ENCODE peak calls at places on chromosomes 6 and 20, in seven cellular contexts. One of them, this sample, is unnamed.

GRCh38 chr20:62523473-62524203 is 47.8 kb upstream of the GATA5 start:
- DNase-seq in cardiac muscle cell: no peak
- DNase-seq in fibroblast of lung: no peak
- DNase-seq in hepatocyte: peak; percentile 70
- DNase-seq in naive thymus-derived CD4-positive, alpha-beta T cell: no peak
- DNase-seq in prostate gland: no peak
- DNase-seq in tibial artery: no peak
- DNase-seq in this sample: peak; percentile 70

GRCh38 chr20:17993546-17993945 is 24.7 kb downstream of the MGME1 start:
- DNase-seq in cardiac muscle cell: no peak
- DNase-seq in prostate gland: no peak
- DNase-seq in hepatocyte: no peak
- DNase-seq in fibroblast of lung: no peak
- DNase-seq in tibial artery: no peak
- DNase-seq in naive thymus-derived CD4-positive, alpha-beta T cell: no peak
- DNase-seq in this sample: no peak

GRCh38 chr6:107786179-107786578 is 37.9 kb downstream of the SCML4 start:
- DNase-seq in tibial artery: no peak
- DNase-seq in hepatocyte: no peak
- DNase-seq in cardiac muscle cell: no peak
- DNase-seq in fibroblast of lung: no peak
- DNase-seq in naive thymus-derived CD4-positive, alpha-beta T cell: no peak
- DNase-seq in prostate gland: no peak
- DNase-seq in this sample: no peak

GRCh38 chr6:137921823-137922222 is 54.8 kb downstream of the TNFAIP3 start:
- DNase-seq in naive thymus-derived CD4-positive, alpha-beta T cell: no peak
- DNase-seq in prostate gland: no peak
- DNase-seq in hepatocyte: no peak
- DNase-seq in tibial artery: no peak
- DNase-seq in cardiac muscle cell: no peak
- DNase-seq in fibroblast of lung: no peak
- DNase-seq in this sample: no peak

GRCh38 chr6:161727063-161727462 is 453.2 kb upstream of the AGPAT4 start:
- DNase-seq in hepatocyte: no peak
- DNase-seq in tibial artery: no peak
- DNase-seq in fibroblast of lung: no peak
- DNase-seq in prostate gland: no peak
- DNase-seq in naive thymus-derived CD4-positive, alpha-beta T cell: no peak
- DNase-seq in cardiac muscle cell: no peak
- DNase-seq in this sample: no peak

GRCh38 chr6:52297433-52297832 is 12.9 kb upstream of the MCM3 start:
- DNase-seq in prostate gland: no peak
- DNase-seq in tibial artery: no peak
- DNase-seq in hepatocyte: no peak
- DNase-seq in fibroblast of lung: peak; percentile 9
- DNase-seq in naive thymus-derived CD4-positive, alpha-beta T cell: no peak
- DNase-seq in cardiac muscle cell: no peak
- DNase-seq in this sample: no peak

GRCh38 chr6:56396435-56396834 is 149.1 kb upstream of the COL21A1 start:
- DNase-seq in hepatocyte: no peak
- DNase-seq in fibroblast of lung: no peak
- DNase-seq in naive thymus-derived CD4-positive, alpha-beta T cell: no peak
- DNase-seq in prostate gland: no peak
- DNase-seq in tibial artery: no peak
- DNase-seq in cardiac muscle cell: no peak
- DNase-seq in this sample: no peak

GRCh38 chr6:18488526-18489270 is 101.5 kb downstream of the RNF144B start:
- DNase-seq in naive thymus-derived CD4-positive, alpha-beta T cell: no peak
- DNase-seq in tibial artery: no peak
- DNase-seq in cardiac muscle cell: no peak
- DNase-seq in hepatocyte: no peak
- DNase-seq in fibroblast of lung: peak; percentile 90
- DNase-seq in prostate gland: no peak
- DNase-seq in this sample: no peak

GRCh38 chr6:113654396-113654795 is 202.7 kb upstream of the MARCKS start:
- DNase-seq in cardiac muscle cell: no peak
- DNase-seq in tibial artery: peak; percentile 96
- DNase-seq in naive thymus-derived CD4-positive, alpha-beta T cell: no peak
- DNase-seq in hepatocyte: no peak
- DNase-seq in prostate gland: peak; percentile 91
- DNase-seq in fibroblast of lung: peak; percentile 83
- DNase-seq in this sample: no peak

GRCh38 chr6:157861814-157862213 is 38.8 kb downstream of the SNX9 start:
- DNase-seq in hepatocyte: no peak
- DNase-seq in cardiac muscle cell: no peak
- DNase-seq in prostate gland: no peak
- DNase-seq in tibial artery: no peak
- DNase-seq in naive thymus-derived CD4-positive, alpha-beta T cell: no peak
- DNase-seq in fibroblast of lung: peak; percentile 64
- DNase-seq in this sample: no peak

GRCh38 chr6:28673800-28674671 is 148.4 kb downstream of the GPX5 start:
- DNase-seq in naive thymus-derived CD4-positive, alpha-beta T cell: no peak
- DNase-seq in hepatocyte: peak; percentile 82
- DNase-seq in prostate gland: no peak
- DNase-seq in fibroblast of lung: peak; percentile 59
- DNase-seq in tibial artery: no peak
- DNase-seq in cardiac muscle cell: peak; percentile 51
- DNase-seq in this sample: no peak

GRCh38 chr20:63896136-63896890 is 1.4 kb downstream of the DNAJC5 start:
- DNase-seq in prostate gland: no peak
- DNase-seq in tibial artery: peak; percentile 73
- DNase-seq in naive thymus-derived CD4-positive, alpha-beta T cell: no peak
- DNase-seq in hepatocyte: peak; percentile 73
- DNase-seq in fibroblast of lung: peak; percentile 41
- DNase-seq in cardiac muscle cell: peak; percentile 28
- DNase-seq in this sample: no peak

GRCh38 chr6:42396720-42397119 is 55.0 kb downstream of the TRERF1 start:
- DNase-seq in fibroblast of lung: no peak
- DNase-seq in naive thymus-derived CD4-positive, alpha-beta T cell: no peak
- DNase-seq in tibial artery: peak; percentile 13
- DNase-seq in prostate gland: no peak
- DNase-seq in hepatocyte: no peak
- DNase-seq in cardiac muscle cell: no peak
- DNase-seq in this sample: no peak

GRCh38 chr20:9615766-9616454 is 101.5 kb downstream of the LAMP5 start:
- DNase-seq in cardiac muscle cell: no peak
- DNase-seq in tibial artery: no peak
- DNase-seq in naive thymus-derived CD4-positive, alpha-beta T cell: no peak
- DNase-seq in hepatocyte: no peak
- DNase-seq in fibroblast of lung: no peak
- DNase-seq in prostate gland: no peak
- DNase-seq in this sample: no peak

GRCh38 chr6:144190593-144190992 is 40.3 kb downstream of the STX11 start:
- DNase-seq in prostate gland: no peak
- DNase-seq in hepatocyte: no peak
- DNase-seq in naive thymus-derived CD4-positive, alpha-beta T cell: no peak
- DNase-seq in tibial artery: no peak
- DNase-seq in cardiac muscle cell: no peak
- DNase-seq in fibroblast of lung: peak; percentile 70
- DNase-seq in this sample: no peak

GRCh38 chr6:2980465-2980855 is 9.1 kb upstream of the SERPINB6 start:
- DNase-seq in tibial artery: no peak
- DNase-seq in hepatocyte: no peak
- DNase-seq in cardiac muscle cell: no peak
- DNase-seq in naive thymus-derived CD4-positive, alpha-beta T cell: no peak
- DNase-seq in fibroblast of lung: no peak
- DNase-seq in prostate gland: no peak
- DNase-seq in this sample: no peak

GRCh38 chr20:8854566-8854965 is 214.3 kb upstream of the PLCB4 start:
- DNase-seq in hepatocyte: no peak
- DNase-seq in prostate gland: no peak
- DNase-seq in tibial artery: peak; percentile 67
- DNase-seq in naive thymus-derived CD4-positive, alpha-beta T cell: no peak
- DNase-seq in fibroblast of lung: peak; percentile 64
- DNase-seq in cardiac muscle cell: peak; percentile 5
- DNase-seq in this sample: no peak

GRCh38 chr6:105995403-105995699 is 90.8 kb upstream of the PRDM1 start:
- DNase-seq in tibial artery: no peak
- DNase-seq in hepatocyte: no peak
- DNase-seq in prostate gland: no peak
- DNase-seq in naive thymus-derived CD4-positive, alpha-beta T cell: no peak
- DNase-seq in cardiac muscle cell: no peak
- DNase-seq in fibroblast of lung: no peak
- DNase-seq in this sample: no peak
- H3K4me3 ChIP-seq in tibial artery: peak overlapping the region; percentile 51
- H3K4me3 ChIP-seq in hepatocyte: peak overlapping the region; percentile 71
- H3K4me3 ChIP-seq in prostate gland: no peak overlapping the region
- H3K4me3 ChIP-seq in naive thymus-derived CD4-positive, alpha-beta T cell: peak overlapping the region; percentile 75
- H3K4me3 ChIP-seq in cardiac muscle cell: peak overlapping the region; percentile 37
- H3K4me3 ChIP-seq in fibroblast of lung: peak overlapping the region; percentile 65
- H3K4me3 ChIP-seq in this sample: no peak overlapping the region

GRCh38 chr6:43509984-43510826 is at the start of gene LRRC73:
- DNase-seq in fibroblast of lung: peak; percentile 76
- DNase-seq in naive thymus-derived CD4-positive, alpha-beta T cell: peak; percentile 54
- DNase-seq in prostate gland: peak; percentile 81
- DNase-seq in cardiac muscle cell: peak; percentile 90
- DNase-seq in hepatocyte: peak; percentile 93
- DNase-seq in tibial artery: peak; percentile 93
- DNase-seq in this sample: peak; percentile 68
- H3K27ac ChIP-seq in fibroblast of lung: peak within 1 kb of the TSS; percentile 62
- H3K27ac ChIP-seq in naive thymus-derived CD4-positive, alpha-beta T cell: peak within 1 kb of the TSS; percentile 41
- H3K27ac ChIP-seq in prostate gland: peak within 1 kb of the TSS; percentile 61
- H3K27ac ChIP-seq in cardiac muscle cell: no peak within 1 kb of the TSS
- H3K27ac ChIP-seq in hepatocyte: no peak within 1 kb of the TSS
- H3K27ac ChIP-seq in tibial artery: peak within 1 kb of the TSS; percentile 51
- H3K27ac ChIP-seq in this sample: no peak within 1 kb of the TSS

DNA sequence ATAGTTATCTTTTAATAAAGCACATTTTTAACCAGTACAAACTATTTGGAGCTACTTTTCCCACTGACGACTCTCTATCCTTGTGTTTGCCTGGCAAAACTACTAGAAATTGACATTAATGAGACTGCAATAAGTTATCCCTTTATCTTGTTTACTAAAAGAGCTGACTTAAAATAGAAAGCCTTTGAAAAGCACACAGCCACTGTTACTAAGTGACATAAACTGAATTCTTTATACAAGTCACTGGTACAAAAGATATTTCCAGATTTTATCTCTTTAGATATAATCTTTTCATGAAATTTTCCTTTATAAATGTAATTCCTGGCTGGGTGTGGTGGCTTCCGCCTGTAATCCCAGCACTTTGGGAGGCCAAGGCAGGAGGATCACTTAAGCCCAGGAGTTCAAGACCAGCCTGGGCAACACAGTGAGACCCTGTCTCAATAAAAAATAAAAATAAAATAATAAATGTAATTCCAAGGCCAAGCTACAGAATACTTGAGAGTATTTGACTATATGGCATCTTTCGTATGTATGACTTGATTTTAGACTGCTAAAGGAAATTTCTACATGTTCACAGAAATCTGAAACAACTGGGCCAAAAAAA is 9.5 kb downstream of the MBOAT1 start:
- DNase-seq in tibial artery: no peak
- DNase-seq in cardiac muscle cell: no peak
- DNase-seq in hepatocyte: no peak
- DNase-seq in fibroblast of lung: no peak
- DNase-seq in prostate gland: no peak
- DNase-seq in naive thymus-derived CD4-positive, alpha-beta T cell: no peak
- DNase-seq in this sample: no peak
- H3K4me3 ChIP-seq in tibial artery: no peak overlapping the region
- H3K4me3 ChIP-seq in cardiac muscle cell: no peak overlapping the region
- H3K4me3 ChIP-seq in hepatocyte: no peak overlapping the region
- H3K4me3 ChIP-seq in fibroblast of lung: no peak overlapping the region
- H3K4me3 ChIP-seq in prostate gland: no peak overlapping the region
- H3K4me3 ChIP-seq in naive thymus-derived CD4-positive, alpha-beta T cell: no peak overlapping the region
- H3K4me3 ChIP-seq in this sample: no peak overlapping the region

GRCh38 chr20:33091147-33091546 is 11.7 kb downstream of the BPIFB4 start:
- DNase-seq in hepatocyte: no peak
- DNase-seq in cardiac muscle cell: no peak
- DNase-seq in naive thymus-derived CD4-positive, alpha-beta T cell: no peak
- DNase-seq in prostate gland: no peak
- DNase-seq in tibial artery: no peak
- DNase-seq in fibroblast of lung: no peak
- DNase-seq in this sample: no peak
- H3K27ac ChIP-seq in hepatocyte: no peak overlapping the region
- H3K27ac ChIP-seq in cardiac muscle cell: no peak overlapping the region
- H3K27ac ChIP-seq in naive thymus-derived CD4-positive, alpha-beta T cell: no peak overlapping the region
- H3K27ac ChIP-seq in prostate gland: no peak overlapping the region
- H3K27ac ChIP-seq in tibial artery: no peak overlapping the region
- H3K27ac ChIP-seq in fibroblast of lung: no peak overlapping the region
- H3K27ac ChIP-seq in this sample: no peak overlapping the region

GRCh38 chr6:154511735-154512097 is 1.2 kb upstream of the CNKSR3 start:
- DNase-seq in hepatocyte: no peak
- DNase-seq in cardiac muscle cell: no peak
- DNase-seq in tibial artery: no peak
- DNase-seq in prostate gland: no peak
- DNase-seq in naive thymus-derived CD4-positive, alpha-beta T cell: no peak
- DNase-seq in fibroblast of lung: no peak
- DNase-seq in this sample: no peak
- H3K4me3 ChIP-seq in hepatocyte: no peak overlapping the region
- H3K4me3 ChIP-seq in cardiac muscle cell: no peak overlapping the region
- H3K4me3 ChIP-seq in tibial artery: peak overlapping the region; percentile 93
- H3K4me3 ChIP-seq in prostate gland: no peak overlapping the region
- H3K4me3 ChIP-seq in naive thymus-derived CD4-positive, alpha-beta T cell: no peak overlapping the region
- H3K4me3 ChIP-seq in fibroblast of lung: peak overlapping the region; percentile 25
- H3K4me3 ChIP-seq in this sample: no peak overlapping the region

GRCh38 chr6:45591306-45591705 is 213.6 kb upstream of the SUPT3H start:
- DNase-seq in tibial artery: no peak
- DNase-seq in prostate gland: no peak
- DNase-seq in hepatocyte: no peak
- DNase-seq in naive thymus-derived CD4-positive, alpha-beta T cell: no peak
- DNase-seq in fibroblast of lung: peak; percentile 51
- DNase-seq in cardiac muscle cell: no peak
- DNase-seq in this sample: no peak
- H3K27ac ChIP-seq in tibial artery: no peak overlapping the region
- H3K27ac ChIP-seq in prostate gland: peak overlapping the region; percentile 70
- H3K27ac ChIP-seq in hepatocyte: peak overlapping the region; percentile 65
- H3K27ac ChIP-seq in naive thymus-derived CD4-positive, alpha-beta T cell: no peak overlapping the region
- H3K27ac ChIP-seq in fibroblast of lung: no peak overlapping the region
- H3K27ac ChIP-seq in cardiac muscle cell: no peak overlapping the region
- H3K27ac ChIP-seq in this sample: no peak overlapping the region

GRCh38 chr6:203663-204062 is 88.6 kb upstream of the DUSP22 start:
- DNase-seq in hepatocyte: no peak
- DNase-seq in tibial artery: no peak
- DNase-seq in cardiac muscle cell: no peak
- DNase-seq in prostate gland: no peak
- DNase-seq in naive thymus-derived CD4-positive, alpha-beta T cell: no peak
- DNase-seq in fibroblast of lung: no peak
- DNase-seq in this sample: no peak
- H3K4me3 ChIP-seq in hepatocyte: no peak overlapping the region
- H3K4me3 ChIP-seq in tibial artery: no peak overlapping the region
- H3K4me3 ChIP-seq in cardiac muscle cell: no peak overlapping the region
- H3K4me3 ChIP-seq in prostate gland: no peak overlapping the region
- H3K4me3 ChIP-seq in naive thymus-derived CD4-positive, alpha-beta T cell: no peak overlapping the region
- H3K4me3 ChIP-seq in fibroblast of lung: no peak overlapping the region
- H3K4me3 ChIP-seq in this sample: no peak overlapping the region

DNA sequence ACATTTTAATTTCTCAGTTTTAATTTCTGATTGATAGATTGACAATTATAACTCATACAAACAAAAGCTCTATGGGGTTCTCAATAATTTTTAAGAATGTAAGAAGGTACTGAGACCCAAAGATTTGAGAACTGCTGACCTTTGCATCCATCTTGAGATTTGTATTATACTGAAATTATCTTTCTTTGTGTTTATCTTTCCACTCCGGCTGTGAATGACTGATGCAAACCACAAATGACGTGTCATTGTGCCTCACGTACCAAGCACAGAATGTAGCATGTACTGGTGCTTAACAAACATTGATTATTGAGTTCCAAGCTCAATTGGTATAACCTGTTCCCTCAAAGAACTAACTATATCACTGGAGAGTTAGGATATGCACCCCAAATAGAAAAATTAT is 152.1 kb upstream of the SMLR1 start:
- DNase-seq in fibroblast of lung: peak; percentile 79
- DNase-seq in cardiac muscle cell: no peak
- DNase-seq in prostate gland: no peak
- DNase-seq in naive thymus-derived CD4-positive, alpha-beta T cell: no peak
- DNase-seq in hepatocyte: no peak
- DNase-seq in tibial artery: no peak
- DNase-seq in this sample: no peak
- H3K27ac ChIP-seq in fibroblast of lung: no peak overlapping the region
- H3K27ac ChIP-seq in cardiac muscle cell: no peak overlapping the region
- H3K27ac ChIP-seq in prostate gland: no peak overlapping the region
- H3K27ac ChIP-seq in naive thymus-derived CD4-positive, alpha-beta T cell: no peak overlapping the region
- H3K27ac ChIP-seq in hepatocyte: no peak overlapping the region
- H3K27ac ChIP-seq in tibial artery: no peak overlapping the region
- H3K27ac ChIP-seq in this sample: no peak overlapping the region

This sample was measured in CD8-positive, alpha-beta T cell.